ENCODE peak calls at places on chromosomes 13 and 19, in ten cellular contexts. H is heart right ventricle; O is Right ventricle myocardium superior; Z is MM.1S; R is PC-3; Q is amygdala; F is NCI-H226; E is stimulated activated CD8-positive, alpha-beta memory T cell treated with anti-CD3 and anti-CD28 coated beads, Interleukin-4, amount 100 ng/mL, for 1 hour; G is EL; N is non-pigmented ciliary epithelial cell. S is an unnamed sample.

GRCh38 chr19:53906211-53907192 is 2.6 kb upstream of the CACNG7 start:
- DNase-seq in H (peak), O (peak), Z (no peak), R (peak), Q (peak), F (peak), E (peak), G (peak), N (no peak), S (peak)

GRCh38 chr19:45138303-45138751 is 22.5 kb downstream of the NKPD1 start:
- DNase-seq in H (no peak), O (no peak), Z (no peak), R (no peak), Q (no peak), F (no peak), E (no peak), G (no peak), N (no peak), S (peak)

GRCh38 chr19:16737909-16738308 is 18.3 kb downstream of the NWD1 start:
- DNase-seq in H (no peak), O (no peak), Z (no peak), R (no peak), Q (no peak), F (no peak), E (no peak), G (no peak), N (no peak), S (peak)

GRCh38 chr19:6378498-6378897 is 2.8 kb upstream of the PSPN start:
- DNase-seq in H (no peak), O (no peak), Z (no peak), R (no peak), Q (no peak), F (no peak), E (no peak), G (no peak), N (no peak), S (no peak)

GRCh38 chr13:107809125-107809524 is 406.2 kb downstream of the LIG4 start:
- DNase-seq in H (no peak), O (no peak), Z (no peak), R (no peak), Q (no peak), F (peak), E (no peak), G (no peak), N (no peak), S (no peak)

GRCh38 chr13:93857126-93857525 is 622.4 kb downstream of the DCT start:
- DNase-seq in H (no peak), O (no peak), Z (no peak), R (no peak), Q (no peak), F (peak), E (no peak), G (no peak), N (no peak), S (no peak)

GRCh38 chr19:16376241-16376640 is 51.6 kb downstream of the KLF2 start:
- DNase-seq in H (no peak), O (peak), Z (no peak), R (no peak), Q (no peak), F (no peak), E (no peak), G (no peak), N (no peak), S (no peak)

GRCh38 chr13:29855784-29856183 is 5.4 kb upstream of the UBL3 start:
- DNase-seq in H (no peak), O (no peak), Z (no peak), R (no peak), Q (no peak), F (no peak), E (no peak), G (no peak), N (no peak), S (no peak)

GRCh38 chr13:45167611-45168554 is 33.0 kb downstream of the KCTD4 start:
- DNase-seq in H (no peak), O (no peak), Z (no peak), R (peak), Q (no peak), F (peak), E (no peak), G (no peak), N (no peak), S (peak)

S was measured in HT-29.